ENCODE peak calls at places on chromosomes 6 and 20, in six cellular contexts. L is uterus, R is neural progenitor cell, Y is sigmoid colon, J is OCI-LY7, A is bronchial epithelial cell. P is an unnamed sample.

GRCh38 chr6:18432180-18432579 is 45.0 kb downstream of the RNF144B start:
- DNase-seq in L (no peak), R (no peak), Y (no peak), J (no peak), A (peak; percentile 89), P (no peak)

GRCh38 chr6:43242908-43243648 is at the start of gene TTBK1:
- DNase-seq in L (no peak), R (peak; percentile 65), Y (no peak), J (no peak), A (no peak), P (no peak)

GRCh38 chr6:1757133-1757532 is 147.4 kb downstream of the FOXC1 start:
- DNase-seq in L (no peak), R (no peak), Y (no peak), J (no peak), A (no peak), P (no peak)

GRCh38 chr20:23120936-23121765 is 35.0 kb upstream of the CD93 start:
- DNase-seq in L (no peak), R (no peak), Y (peak; percentile 51), J (no peak), A (no peak), P (peak; percentile 69)

GRCh38 chr6:296151-297122 is 4.2 kb downstream of the DUSP22 start:
- DNase-seq in L (no peak), R (no peak), Y (peak; percentile 72), J (peak; percentile 57), A (peak; percentile 46), P (peak; percentile 82)

GRCh38 chr6:169508452-169508851 is 193.4 kb downstream of the WDR27 start:
- DNase-seq in L (no peak), R (no peak), Y (no peak), J (no peak), A (no peak), P (no peak)

GRCh38 chr6:51350308-51350904 is 531.7 kb downstream of the TFAP2B start:
- DNase-seq in L (no peak), R (no peak), Y (no peak), J (peak; percentile 6), A (peak; percentile 31), P (no peak)

GRCh38 chr20:31695849-31696804 is 26.5 kb downstream of the BCL2L1 start:
- DNase-seq in L (no peak), R (no peak), Y (no peak), J (no peak), A (peak; percentile 48), P (peak; percentile 83)

GRCh38 chr20:23048283-23049200 is 930 bp downstream of the THBD start:
- DNase-seq in L (peak; percentile 22), R (peak; percentile 78), Y (peak; percentile 75), J (no peak), A (peak; percentile 33), P (peak; percentile 89)

GRCh38 chr20:47642624-47643023 is 140.9 kb downstream of the NCOA3 start:
- DNase-seq in L (no peak), R (no peak), Y (no peak), J (no peak), A (no peak), P (no peak)
- H3K36me3 ChIP-seq in L (no peaks in the 10 kb centered on the region), R (peaks cover 5% of the 10 kb centered on the region), Y (no peaks in the 10 kb centered on the region), J (peaks cover 95% of the 10 kb centered on the region), A (peaks cover 17% of the 10 kb centered on the region), P (peaks cover 8% of the 10 kb centered on the region)

GRCh38 chr6:160494576-160494975 is 146.4 kb downstream of the SLC22A3 start:
- DNase-seq in L (no peak), R (no peak), Y (no peak), J (no peak), A (no peak), P (no peak)
- H3K36me3 ChIP-seq in L (no peaks in the 10 kb centered on the region), R (no peaks in the 10 kb centered on the region), Y (no peaks in the 10 kb centered on the region), J (no peaks in the 10 kb centered on the region), A (no peaks in the 10 kb centered on the region), P (peaks cover 8% of the 10 kb centered on the region)

DNA sequence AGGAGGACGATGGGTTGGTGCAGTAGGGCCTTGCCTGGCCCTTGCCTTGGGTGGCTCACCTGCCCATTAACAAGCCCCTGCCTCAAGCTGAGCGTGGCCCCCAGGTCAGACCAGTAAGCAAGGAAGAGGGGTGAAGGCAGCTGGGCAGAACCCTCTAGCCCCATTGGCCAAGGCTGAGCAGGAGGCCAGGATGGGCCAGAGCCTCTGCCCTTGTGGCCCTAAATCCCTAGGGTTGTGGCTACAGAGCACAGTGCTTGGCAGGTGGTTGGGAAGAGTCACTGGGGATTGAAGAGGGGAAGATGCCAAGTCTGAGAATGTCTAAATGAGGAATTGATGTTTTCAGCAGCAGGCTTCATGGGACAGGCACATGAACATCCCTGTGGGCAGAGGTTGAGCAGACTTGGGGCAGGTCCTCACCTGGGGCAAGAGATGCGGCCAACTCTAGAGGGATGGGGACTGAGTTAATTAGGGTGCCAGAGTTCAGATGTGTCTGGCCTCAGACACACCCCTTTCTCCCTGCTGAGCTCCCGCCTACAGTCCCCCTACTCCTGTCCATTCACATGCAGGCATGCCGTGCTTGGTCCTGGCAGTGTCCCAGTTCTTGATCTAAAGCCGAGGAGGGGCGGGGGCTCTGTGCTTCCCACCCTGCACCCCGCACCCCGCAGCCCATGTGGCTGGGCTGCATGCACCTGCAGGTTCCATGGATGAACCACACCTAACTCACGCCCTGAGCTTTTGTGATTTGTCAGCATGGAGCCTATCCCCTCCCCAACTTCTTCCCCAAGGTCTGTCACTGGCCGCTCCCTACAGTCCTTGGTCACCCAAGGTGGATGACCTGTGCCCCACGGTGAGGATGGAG is 9.8 kb downstream of the GTSF1L start:
- DNase-seq in L (no peak), R (no peak), Y (no peak), J (no peak), A (no peak), P (no peak)
- H3K36me3 ChIP-seq in L (no peaks in the 10 kb centered on the region), R (no peaks in the 10 kb centered on the region), Y (no peaks in the 10 kb centered on the region), J (peaks cover 84% of the 10 kb centered on the region), A (no peaks in the 10 kb centered on the region), P (no peaks in the 10 kb centered on the region)

GRCh38 chr20:24890286-24890685 is 58.8 kb upstream of the CST7 start:
- DNase-seq in L (no peak), R (no peak), Y (no peak), J (no peak), A (no peak), P (no peak)

GRCh38 chr20:24892522-24892921 is 56.5 kb upstream of the CST7 start:
- DNase-seq in L (no peak), R (no peak), Y (peak; percentile 63), J (no peak), A (no peak), P (no peak)

GRCh38 chr20:24892931-24893330 is 56.1 kb upstream of the CST7 start:
- DNase-seq in L (no peak), R (no peak), Y (no peak), J (no peak), A (no peak), P (no peak)

GRCh38 chr20:24894488-24894887 is 54.6 kb upstream of the CST7 start:
- DNase-seq in L (no peak), R (no peak), Y (no peak), J (no peak), A (no peak), P (no peak)

DNA sequence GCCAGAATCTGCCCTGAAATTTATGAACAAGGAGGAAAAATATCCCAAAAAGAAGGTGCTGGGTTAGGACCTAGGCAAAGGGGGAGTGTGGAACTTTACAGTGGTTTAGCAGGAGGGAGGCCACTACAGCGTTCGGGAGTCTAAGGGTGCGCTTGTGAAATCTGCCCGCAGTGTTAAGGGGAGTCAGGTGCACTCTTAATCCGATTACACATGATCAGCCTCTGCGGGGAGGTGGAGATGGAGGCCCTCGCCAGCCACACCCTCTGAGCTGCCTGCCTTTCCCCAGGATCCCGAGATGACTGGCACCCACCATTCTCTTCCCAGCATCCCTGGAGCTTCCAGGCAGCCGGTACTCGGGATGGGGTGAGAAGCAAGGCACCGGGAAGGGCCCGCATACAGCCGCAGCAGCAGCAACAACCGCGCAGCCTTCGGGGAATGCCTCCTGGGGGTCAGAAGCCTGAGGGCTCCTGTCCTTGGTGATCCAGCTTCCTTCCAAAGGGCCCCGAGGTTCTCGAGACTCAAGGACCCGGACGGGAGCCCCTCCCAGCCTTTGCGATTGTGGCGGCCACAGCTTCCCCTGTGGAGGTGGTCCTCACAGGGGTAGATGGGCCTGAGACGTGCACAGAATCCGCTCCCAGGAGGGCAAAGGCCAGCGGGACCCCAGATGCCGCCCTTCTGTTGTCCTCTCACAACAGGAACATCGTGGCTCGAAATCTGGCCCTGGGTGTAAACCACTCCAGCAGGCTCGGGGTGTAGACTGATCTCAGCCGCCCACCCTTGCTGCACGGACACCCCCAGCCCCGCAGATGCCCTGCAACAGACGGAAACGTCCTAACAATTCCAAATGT is 57.3 kb upstream of the CST7 start:
- DNase-seq in L (no peak), R (no peak), Y (peak; percentile 51), J (no peak), A (no peak), P (no peak)
- H3K36me3 ChIP-seq in L (no peaks in the 10 kb centered on the region), R (no peaks in the 10 kb centered on the region), Y (no peaks in the 10 kb centered on the region), J (no peaks in the 10 kb centered on the region), A (no peaks in the 10 kb centered on the region), P (no peaks in the 10 kb centered on the region)

GRCh38 chr6:15504040-15504491 is 158.8 kb downstream of the DTNBP1 start:
- DNase-seq in L (peak; percentile 55), R (peak; percentile 25), Y (peak; percentile 85), J (no peak), A (no peak), P (peak; percentile 75)

GRCh38 chr6:15504581-15505350 is 158.1 kb downstream of the DTNBP1 start:
- DNase-seq in L (peak; percentile 78), R (no peak), Y (peak; percentile 92), J (no peak), A (peak; percentile 20), P (peak; percentile 71)

GRCh38 chr6:15507221-15507620 is 155.6 kb downstream of the DTNBP1 start:
- DNase-seq in L (no peak), R (no peak), Y (peak; percentile 34), J (no peak), A (no peak), P (no peak)

GRCh38 chr6:15506066-15506465 is 156.8 kb downstream of the DTNBP1 start:
- DNase-seq in L (no peak), R (no peak), Y (peak; percentile 49), J (no peak), A (no peak), P (peak; percentile 35)

DNA sequence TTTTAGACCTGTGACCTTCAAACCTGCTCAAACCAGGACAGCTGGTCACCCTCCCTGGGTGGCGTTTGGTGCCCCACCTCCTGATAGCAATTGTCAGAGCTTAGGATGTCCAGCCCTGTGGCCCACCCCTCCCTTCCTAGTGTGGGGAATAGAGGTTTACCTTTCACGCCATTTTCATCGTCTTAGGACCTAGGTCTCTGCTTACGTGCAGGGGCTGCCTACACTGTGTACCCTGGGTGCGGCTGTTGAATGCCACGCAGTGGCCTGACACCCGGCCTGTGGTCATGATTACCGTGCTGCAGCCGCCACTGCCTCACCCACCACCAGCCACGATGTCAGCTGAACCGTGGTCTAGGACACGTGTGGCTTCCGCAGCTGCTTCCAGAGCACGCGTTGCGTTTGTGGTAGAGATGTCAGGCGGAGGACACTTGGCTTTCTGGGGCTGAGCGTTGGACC is 157.3 kb downstream of the DTNBP1 start:
- DNase-seq in L (no peak), R (no peak), Y (peak; percentile 66), J (no peak), A (no peak), P (peak; percentile 68)
- H3K36me3 ChIP-seq in L (no peaks in the 10 kb centered on the region), R (no peaks in the 10 kb centered on the region), Y (no peaks in the 10 kb centered on the region), J (peaks cover 13% of the 10 kb centered on the region), A (peaks cover 48% of the 10 kb centered on the region), P (no peaks in the 10 kb centered on the region)